ENCODE peak calls at places on chromosomes 2 and 18, in five cellular contexts. F, R, U, E and T are unnamed samples.

GRCh38 chr2:67867735-67868134 is 195.1 kb downstream of the C1D start:
- DNase-seq in F (no peak), E (no peak), U (no peak), R (peak; percentile 5), T (no peak)

GRCh38 chr2:160301420-160301819 is 101.3 kb upstream of the ITGB6 start:
- DNase-seq in E (no peak), U (no peak), R (no peak), F (no peak), T (no peak)

GRCh38 chr2:60152226-60152833 is 401.1 kb downstream of the BCL11A start:
- DNase-seq in R (no peak), E (no peak), U (no peak), F (peak; percentile 32), T (no peak)

GRCh38 chr2:179201884-179202283 is 62.7 kb downstream of the SESTD1 start:
- DNase-seq in E (no peak), R (peak; percentile 21), F (no peak), U (no peak), T (no peak)

GRCh38 chr2:203623104-203623503 is 83.3 kb upstream of the CD28 start:
- DNase-seq in R (peak; percentile 91), U (no peak), F (no peak), E (no peak), T (no peak)

GRCh38 chr2:57880967-57881366 is 165.6 kb upstream of the VRK2 start:
- DNase-seq in U (no peak), E (no peak), F (no peak), R (no peak), T (no peak)

GRCh38 chr2:98833172-98833916 is 102.4 kb upstream of the MGAT4A start:
- DNase-seq in E (no peak), U (no peak), F (no peak), R (peak; percentile 8), T (no peak)

GRCh38 chr2:69026026-69026425 is 13.0 kb downstream of the ANTXR1 start:
- DNase-seq in F (peak; percentile 29), U (no peak), R (peak; percentile 58), E (no peak), T (no peak)

GRCh38 chr2:37634914-37635358 is 36.5 kb downstream of the CDC42EP3 start:
- DNase-seq in R (no peak), F (no peak), E (no peak), U (no peak), T (no peak)

GRCh38 chr18:12374398-12374797 is 2.6 kb downstream of the AFG3L2 start:
- DNase-seq in F (no peak), R (no peak), E (no peak), U (no peak), T (no peak)

GRCh38 chr18:5294618-5295230 is 802 bp downstream of the ZBTB14 start:
- DNase-seq in F (no peak), R (peak; percentile 60), U (no peak), E (no peak), T (no peak)

GRCh38 chr2:69704446-69704845 is 37.5 kb upstream of the ANXA4 start:
- DNase-seq in U (peak; percentile 80), R (peak; percentile 72), F (no peak), E (peak; percentile 50), T (no peak)

GRCh38 chr18:42813570-42813969 is 301.9 kb downstream of the RIT2 start:
- DNase-seq in E (no peak), F (no peak), R (no peak), U (no peak), T (no peak)

GRCh38 chr2:112433932-112434730 is 686 bp upstream of the RGPD8 start:
- DNase-seq in E (no peak), F (no peak), R (no peak), U (no peak), T (no peak)

GRCh38 chr18:46917808-46918600 is 602 bp downstream of the KATNAL2 start:
- DNase-seq in R (peak; percentile 36), U (no peak), E (no peak), F (peak; percentile 60), T (no peak)

GRCh38 chr2:220001693-220002260 is 374.3 kb downstream of the SLC4A3 start:
- DNase-seq in R (peak; percentile 60), U (no peak), F (no peak), E (no peak), T (no peak)

GRCh38 chr2:239818086-239818485 is 207.1 kb downstream of the NDUFA10 start:
- DNase-seq in R (no peak), F (no peak), U (no peak), E (no peak), T (no peak)

GRCh38 chr2:26033769-26034596 is at the start of gene RAB10:
- DNase-seq in E (peak; percentile 91), F (peak; percentile 96), U (peak; percentile 98), R (peak; percentile 99), T (peak; percentile 96)

GRCh38 chr2:47321411-47322031 is 81.4 kb upstream of the MSH2 start:
- DNase-seq in F (no peak), U (no peak), E (no peak), R (no peak), T (no peak)

GRCh38 chr2:27118525-27119329 is at the start of gene CGREF1:
- DNase-seq in F (peak; percentile 76), U (no peak), E (no peak), R (peak; percentile 5), T (no peak)

GRCh38 chr2:210303498-210303897 is 11.5 kb downstream of the MYL1 start:
- DNase-seq in F (no peak), R (no peak), U (no peak), E (no peak), T (no peak)

GRCh38 chr18:48889115-48889941 is 61.4 kb downstream of the SMAD7 start:
- DNase-seq in E (no peak), F (peak; percentile 82), U (no peak), R (peak; percentile 75), T (no peak)

GRCh38 chr18:39799010-39799409 is 2156.0 kb upstream of the PIK3C3 start:
- DNase-seq in F (no peak), R (peak; percentile 40), U (peak; percentile 24), E (no peak), T (no peak)

GRCh38 chr2:207165121-207166038 is at the start of gene KLF7:
- DNase-seq in F (no peak), U (peak; percentile 44), E (no peak), R (peak; percentile 45), T (no peak)

GRCh38 chr18:6261938-6262337 is 152.8 kb downstream of the L3MBTL4 start:
- DNase-seq in E (no peak), U (no peak), F (no peak), R (no peak), T (no peak)

GRCh38 chr18:26301681-26302080 is 75.4 kb downstream of the TAF4B start:
- DNase-seq in R (peak; percentile 42), F (no peak), U (peak; percentile 41), E (no peak), T (no peak)